ENCODE peak calls at places on chromosomes 6 and 20, in four cellular contexts. T is HepG2, E is WTC11, Y is HEK293T. K is an unnamed sample.

GRCh38 chr6:105834548-105834947 is 251.6 kb upstream of the PRDM1 start:
- DNase-seq in E (no peak), T (no peak), Y (no peak), K (no peak)

GRCh38 chr6:132023490-132023889 is 72.3 kb upstream of the CCN2 start:
- DNase-seq in E (peak), T (peak), Y (peak), K (no peak)

GRCh38 chr6:168383062-168383854 is 57.7 kb upstream of the SMOC2 start:
- DNase-seq in E (no peak), Y (no peak), T (no peak), K (no peak)

GRCh38 chr6:138572200-138572875 is 73.0 kb upstream of the NHSL1 start:
- DNase-seq in Y (peak), T (peak), E (peak), K (no peak)

GRCh38 chr6:133360194-133360593 is 119.0 kb downstream of the EYA4 start:
- DNase-seq in E (no peak), T (no peak), Y (no peak), K (no peak)

GRCh38 chr6:98094696-98095095 is 739.7 kb upstream of the POU3F2 start:
- DNase-seq in E (no peak), T (no peak), Y (no peak), K (no peak)

GRCh38 chr20:13277663-13278295 is 56.7 kb downstream of the ISM1 start:
- DNase-seq in E (no peak), T (no peak), Y (no peak), K (no peak)

GRCh38 chr6:106872044-106872443 is 102.5 kb downstream of the CD24 start:
- DNase-seq in E (no peak), Y (no peak), T (no peak), K (no peak)

GRCh38 chr6:92495246-92495645 is 924.1 kb downstream of the EPHA7 start:
- DNase-seq in T (no peak), Y (no peak), E (no peak), K (no peak)

GRCh38 chr6:31401403-31401802 is 2.0 kb upstream of the MICA start:
- DNase-seq in Y (no peak), T (peak), E (no peak), K (no peak)

GRCh38 chr20:13251556-13251955 is 30.5 kb downstream of the ISM1 start:
- DNase-seq in E (no peak), T (peak), Y (no peak), K (no peak)

GRCh38 chr20:41058007-41058673 is 29.5 kb downstream of the TOP1 start:
- DNase-seq in Y (no peak), T (peak), E (no peak), K (no peak)

GRCh38 chr6:165222315-165223025 is 86.9 kb downstream of the C6orf118 start:
- DNase-seq in E (no peak), Y (no peak), T (no peak), K (no peak)

GRCh38 chr20:24701668-24702067 is 232.2 kb downstream of the SYNDIG1 start:
- DNase-seq in Y (no peak), T (no peak), E (no peak), K (no peak)

GRCh38 chr6:113539202-113539601 is 317.9 kb upstream of the MARCKS start:
- DNase-seq in T (no peak), E (no peak), Y (no peak), K (no peak)

GRCh38 chr20:43748274-43748673 is 21.5 kb upstream of the GTSF1L start:
- DNase-seq in Y (no peak), E (no peak), T (no peak), K (no peak)

GRCh38 chr6:434051-434705 is 42.6 kb downstream of the IRF4 start:
- DNase-seq in E (no peak), Y (no peak), T (no peak), K (no peak)

GRCh38 chr6:119201486-119201885 is 123.0 kb upstream of the FAM184A start:
- DNase-seq in T (no peak), E (no peak), Y (no peak), K (no peak)

GRCh38 chr6:136921936-136922679 is at the start of gene SLC35D3:
- DNase-seq in Y (no peak), T (no peak), E (peak), K (no peak)

GRCh38 chr6:124973780-124974179 is 11.5 kb downstream of the RNF217 start:
- DNase-seq in E (no peak), Y (no peak), T (no peak), K (no peak)

GRCh38 chr6:6962699-6963098 is 145.1 kb upstream of the RREB1 start:
- DNase-seq in T (no peak), E (no peak), Y (no peak), K (no peak)

GRCh38 chr6:136290406-136291010 is 862 bp upstream of the BCLAF1 start:
- DNase-seq in T (peak), E (no peak), Y (peak), K (peak)

GRCh38 chr20:59993736-59994484 is 35.7 kb downstream of the CDH26 start:
- DNase-seq in Y (no peak), E (peak), T (no peak), K (no peak)

GRCh38 chr20:33627577-33628216 is 34.4 kb upstream of the C20orf144 start:
- DNase-seq in E (no peak), Y (no peak), T (no peak), K (no peak)

DNA sequence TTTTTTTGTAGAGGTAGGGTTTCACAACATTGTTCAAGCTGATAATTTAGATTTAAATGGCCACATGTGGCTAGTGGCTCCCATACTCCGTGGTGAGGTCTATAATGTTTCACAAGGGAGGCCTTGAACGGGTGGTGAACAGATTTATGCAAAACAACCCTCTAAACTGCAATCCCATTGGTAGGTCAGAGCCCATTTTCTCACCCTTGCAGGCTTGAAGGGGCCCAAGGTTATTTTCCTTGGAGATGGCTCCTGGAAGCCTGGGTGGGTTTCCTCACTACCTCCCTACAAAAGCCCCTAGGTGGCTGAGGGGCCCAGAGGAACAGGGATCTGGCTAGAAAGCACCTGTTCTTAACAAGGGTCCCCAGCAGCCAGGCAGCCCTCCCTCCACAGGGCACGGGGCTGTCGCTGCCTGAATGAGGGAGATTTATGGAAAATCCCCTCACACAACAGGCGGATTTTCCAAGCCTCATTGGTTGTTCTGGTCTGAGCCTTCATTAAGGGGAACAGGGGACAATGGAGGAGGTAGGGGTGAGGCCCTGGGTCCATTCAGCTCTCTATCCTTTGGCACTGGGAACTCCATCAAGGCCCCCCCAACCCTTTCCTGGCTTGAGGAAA is 64.6 kb downstream of the VEGFA start:
- DNase-seq in Y (no peak), E (no peak), T (no peak), K (no peak)
- TF ChIP-seq ELF4 in Y (no peak), E (no peak), T (no peak), K (no peak)

GRCh38 chr6:169642455-169642854 is 59.4 kb downstream of the WDR27 start:
- DNase-seq in T (no peak), E (no peak), Y (no peak), K (no peak)
- TF ChIP-seq ELF4 in T (no peak), E (no peak), Y (no peak), K (no peak)

GRCh38 chr6:150664091-150664490 is 64.4 kb downstream of the PLEKHG1 start:
- DNase-seq in E (no peak), Y (no peak), T (no peak), K (no peak)

GRCh38 chr6:150666071-150666470 is 66.4 kb downstream of the PLEKHG1 start:
- DNase-seq in Y (no peak), E (no peak), T (no peak), K (no peak)

GRCh38 chr6:150661608-150662007 is 61.9 kb downstream of the PLEKHG1 start:
- DNase-seq in Y (no peak), T (no peak), E (no peak), K (no peak)

GRCh38 chr6:150659046-150659763 is 59.5 kb downstream of the PLEKHG1 start:
- DNase-seq in Y (no peak), E (no peak), T (no peak), K (no peak)

DNA sequence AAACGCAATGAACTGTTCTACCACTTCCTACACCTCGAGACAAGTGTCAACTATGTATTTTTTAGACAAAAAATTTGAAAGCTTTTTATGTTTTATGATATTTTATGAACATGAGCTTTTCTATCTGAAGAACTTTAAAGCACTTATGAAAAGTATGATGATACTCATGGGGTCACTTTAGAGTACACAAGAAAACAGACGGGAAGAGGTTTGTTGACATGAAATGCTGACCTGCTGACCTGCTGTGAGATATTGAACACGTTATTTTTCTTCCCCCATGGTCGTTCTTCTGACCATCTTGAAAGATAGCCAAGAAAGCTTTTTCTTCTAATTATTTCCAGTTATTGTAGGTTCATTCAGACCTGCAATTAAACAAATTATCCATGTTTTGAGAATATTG is 63.1 kb downstream of the PLEKHG1 start:
- DNase-seq in E (no peak), Y (no peak), T (no peak), K (no peak)
- TF ChIP-seq ELF4 in E (no peak), Y (no peak), T (no peak), K (no peak)

GRCh38 chr20:36439040-36439730 is 102.1 kb upstream of the MYL9 start:
- DNase-seq in Y (peak), E (peak), T (peak), K (peak)
- TF ChIP-seq ELF4 in Y (no peak), E (no peak), T (no peak), K (no peak)

K was measured in K562.